ENCODE peak calls at places on chromosomes 2 and 18, in nine cellular contexts. One of them, this sample, is unnamed. For H3K4me1, the result is how much of the 10 kb centered on the place peaks cover.

GRCh38 chr2:105381119-105381668 is 17.7 kb downstream of the FHL2 start:
- DNase-seq in sigmoid colon: no peak
- DNase-seq in body of pancreas: no peak
- DNase-seq in naive thymus-derived CD4-positive, alpha-beta T cell: no peak
- DNase-seq in osteoblast: no peak
- DNase-seq in DND-41: no peak
- DNase-seq in lower lobe of right lung: no peak
- DNase-seq in prostate gland: no peak
- DNase-seq in Peyer's patch: no peak
- DNase-seq in this sample: no peak

GRCh38 chr2:47274054-47274779 is 119.1 kb upstream of the STPG4 start:
- DNase-seq in sigmoid colon: no peak
- DNase-seq in body of pancreas: no peak
- DNase-seq in naive thymus-derived CD4-positive, alpha-beta T cell: no peak
- DNase-seq in osteoblast: peak
- DNase-seq in DND-41: no peak
- DNase-seq in lower lobe of right lung: no peak
- DNase-seq in prostate gland: no peak
- DNase-seq in Peyer's patch: no peak
- DNase-seq in this sample: no peak

GRCh38 chr2:140442319-140442718 is 1662.1 kb upstream of the NXPH2 start:
- DNase-seq in sigmoid colon: no peak
- DNase-seq in body of pancreas: no peak
- DNase-seq in naive thymus-derived CD4-positive, alpha-beta T cell: no peak
- DNase-seq in osteoblast: no peak
- DNase-seq in DND-41: no peak
- DNase-seq in lower lobe of right lung: no peak
- DNase-seq in prostate gland: no peak
- DNase-seq in Peyer's patch: no peak
- DNase-seq in this sample: no peak

GRCh38 chr18:62952807-62953206 is 237.5 kb downstream of the PHLPP1 start:
- DNase-seq in sigmoid colon: no peak
- DNase-seq in body of pancreas: no peak
- DNase-seq in naive thymus-derived CD4-positive, alpha-beta T cell: no peak
- DNase-seq in osteoblast: no peak
- DNase-seq in DND-41: no peak
- DNase-seq in lower lobe of right lung: no peak
- DNase-seq in prostate gland: no peak
- DNase-seq in Peyer's patch: no peak
- DNase-seq in this sample: no peak

GRCh38 chr2:158006961-158007664 is 94.6 kb upstream of the UPP2 start:
- DNase-seq in sigmoid colon: no peak
- DNase-seq in body of pancreas: peak
- DNase-seq in naive thymus-derived CD4-positive, alpha-beta T cell: peak
- DNase-seq in osteoblast: no peak
- DNase-seq in DND-41: no peak
- DNase-seq in lower lobe of right lung: peak
- DNase-seq in prostate gland: no peak
- DNase-seq in Peyer's patch: peak
- DNase-seq in this sample: peak

GRCh38 chr2:100186126-100186525 is 43.7 kb upstream of the AFF3 start:
- DNase-seq in sigmoid colon: no peak
- DNase-seq in body of pancreas: no peak
- DNase-seq in naive thymus-derived CD4-positive, alpha-beta T cell: no peak
- DNase-seq in osteoblast: no peak
- DNase-seq in DND-41: no peak
- DNase-seq in lower lobe of right lung: no peak
- DNase-seq in prostate gland: no peak
- DNase-seq in Peyer's patch: no peak
- DNase-seq in this sample: no peak

GRCh38 chr2:28644760-28645159 is 106.9 kb upstream of the PPP1CB start:
- DNase-seq in sigmoid colon: peak
- DNase-seq in body of pancreas: no peak
- DNase-seq in naive thymus-derived CD4-positive, alpha-beta T cell: no peak
- DNase-seq in osteoblast: no peak
- DNase-seq in DND-41: no peak
- DNase-seq in lower lobe of right lung: no peak
- DNase-seq in prostate gland: no peak
- DNase-seq in Peyer's patch: no peak
- DNase-seq in this sample: no peak

GRCh38 chr18:28159055-28159454 is 17.9 kb downstream of the CDH2 start:
- DNase-seq in sigmoid colon: no peak
- DNase-seq in body of pancreas: no peak
- DNase-seq in naive thymus-derived CD4-positive, alpha-beta T cell: no peak
- DNase-seq in osteoblast: no peak
- DNase-seq in DND-41: no peak
- DNase-seq in lower lobe of right lung: no peak
- DNase-seq in prostate gland: no peak
- DNase-seq in Peyer's patch: no peak
- DNase-seq in this sample: no peak

GRCh38 chr2:237434916-237435315 is 21.0 kb upstream of the COL6A3 start:
- DNase-seq in sigmoid colon: no peak
- DNase-seq in body of pancreas: no peak
- DNase-seq in naive thymus-derived CD4-positive, alpha-beta T cell: peak
- DNase-seq in osteoblast: peak
- DNase-seq in DND-41: peak
- DNase-seq in lower lobe of right lung: no peak
- DNase-seq in prostate gland: no peak
- DNase-seq in Peyer's patch: peak
- DNase-seq in this sample: peak

GRCh38 chr2:130319536-130319935 is 23.2 kb upstream of the IMP4 start:
- DNase-seq in sigmoid colon: no peak
- DNase-seq in body of pancreas: no peak
- DNase-seq in naive thymus-derived CD4-positive, alpha-beta T cell: no peak
- DNase-seq in osteoblast: no peak
- DNase-seq in DND-41: no peak
- DNase-seq in lower lobe of right lung: no peak
- DNase-seq in prostate gland: no peak
- DNase-seq in Peyer's patch: no peak
- DNase-seq in this sample: no peak

GRCh38 chr2:17303496-17303895 is 214.7 kb downstream of the RAD51AP2 start:
- DNase-seq in sigmoid colon: no peak
- DNase-seq in body of pancreas: no peak
- DNase-seq in naive thymus-derived CD4-positive, alpha-beta T cell: no peak
- DNase-seq in osteoblast: peak
- DNase-seq in DND-41: no peak
- DNase-seq in lower lobe of right lung: no peak
- DNase-seq in prostate gland: no peak
- DNase-seq in Peyer's patch: no peak
- DNase-seq in this sample: no peak

GRCh38 chr18:13500891-13501887 is 225.2 kb downstream of the FAM210A start:
- DNase-seq in sigmoid colon: peak
- DNase-seq in body of pancreas: peak
- DNase-seq in naive thymus-derived CD4-positive, alpha-beta T cell: no peak
- DNase-seq in osteoblast: no peak
- DNase-seq in DND-41: peak
- DNase-seq in lower lobe of right lung: no peak
- DNase-seq in prostate gland: peak
- DNase-seq in Peyer's patch: no peak
- DNase-seq in this sample: no peak

GRCh38 chr18:23894661-23895175 is 119.8 kb upstream of the TTC39C start:
- DNase-seq in sigmoid colon: no peak
- DNase-seq in body of pancreas: no peak
- DNase-seq in naive thymus-derived CD4-positive, alpha-beta T cell: no peak
- DNase-seq in osteoblast: no peak
- DNase-seq in DND-41: no peak
- DNase-seq in lower lobe of right lung: no peak
- DNase-seq in prostate gland: no peak
- DNase-seq in Peyer's patch: no peak
- DNase-seq in this sample: no peak

GRCh38 chr18:32707153-32707552 is 65.7 kb downstream of the KLHL14 start:
- DNase-seq in sigmoid colon: no peak
- DNase-seq in body of pancreas: peak
- DNase-seq in naive thymus-derived CD4-positive, alpha-beta T cell: no peak
- DNase-seq in osteoblast: no peak
- DNase-seq in DND-41: no peak
- DNase-seq in lower lobe of right lung: no peak
- DNase-seq in prostate gland: peak
- DNase-seq in Peyer's patch: no peak
- DNase-seq in this sample: no peak

GRCh38 chr18:48787523-48788151 is 163.1 kb downstream of the SMAD7 start:
- DNase-seq in sigmoid colon: peak
- DNase-seq in body of pancreas: no peak
- DNase-seq in naive thymus-derived CD4-positive, alpha-beta T cell: no peak
- DNase-seq in osteoblast: peak
- DNase-seq in DND-41: no peak
- DNase-seq in lower lobe of right lung: peak
- DNase-seq in prostate gland: no peak
- DNase-seq in Peyer's patch: peak
- DNase-seq in this sample: no peak

GRCh38 chr2:150476213-150476740 is 11.2 kb downstream of the RND3 start:
- DNase-seq in sigmoid colon: no peak
- DNase-seq in body of pancreas: no peak
- DNase-seq in naive thymus-derived CD4-positive, alpha-beta T cell: no peak
- DNase-seq in osteoblast: peak
- DNase-seq in DND-41: no peak
- DNase-seq in lower lobe of right lung: no peak
- DNase-seq in prostate gland: no peak
- DNase-seq in Peyer's patch: no peak
- DNase-seq in this sample: no peak
- H3K4me1 ChIP-seq in sigmoid colon: half or more
- H3K4me1 ChIP-seq in body of pancreas: under half
- H3K4me1 ChIP-seq in naive thymus-derived CD4-positive, alpha-beta T cell: under half
- H3K4me1 ChIP-seq in osteoblast: half or more
- H3K4me1 ChIP-seq in DND-41: under half
- H3K4me1 ChIP-seq in lower lobe of right lung: half or more
- H3K4me1 ChIP-seq in prostate gland: under half
- H3K4me1 ChIP-seq in Peyer's patch: half or more
- H3K4me1 ChIP-seq in this sample: under half

GRCh38 chr2:161367675-161368074 is 48.4 kb upstream of the TBR1 start:
- DNase-seq in sigmoid colon: no peak
- DNase-seq in body of pancreas: no peak
- DNase-seq in naive thymus-derived CD4-positive, alpha-beta T cell: no peak
- DNase-seq in osteoblast: no peak
- DNase-seq in DND-41: no peak
- DNase-seq in lower lobe of right lung: no peak
- DNase-seq in prostate gland: no peak
- DNase-seq in Peyer's patch: no peak
- DNase-seq in this sample: no peak
- H3K4me1 ChIP-seq in sigmoid colon: under half
- H3K4me1 ChIP-seq in body of pancreas: under half
- H3K4me1 ChIP-seq in naive thymus-derived CD4-positive, alpha-beta T cell: under half
- H3K4me1 ChIP-seq in osteoblast: under half
- H3K4me1 ChIP-seq in DND-41: under half
- H3K4me1 ChIP-seq in lower lobe of right lung: under half
- H3K4me1 ChIP-seq in prostate gland: under half
- H3K4me1 ChIP-seq in Peyer's patch: under half
- H3K4me1 ChIP-seq in this sample: under half

GRCh38 chr2:160380000-160380570 is 113.5 kb downstream of the RBMS1 start:
- DNase-seq in sigmoid colon: no peak
- DNase-seq in body of pancreas: no peak
- DNase-seq in naive thymus-derived CD4-positive, alpha-beta T cell: no peak
- DNase-seq in osteoblast: no peak
- DNase-seq in DND-41: no peak
- DNase-seq in lower lobe of right lung: no peak
- DNase-seq in prostate gland: no peak
- DNase-seq in Peyer's patch: no peak
- DNase-seq in this sample: no peak
- H3K4me1 ChIP-seq in sigmoid colon: half or more
- H3K4me1 ChIP-seq in body of pancreas: under half
- H3K4me1 ChIP-seq in naive thymus-derived CD4-positive, alpha-beta T cell: half or more
- H3K4me1 ChIP-seq in osteoblast: half or more
- H3K4me1 ChIP-seq in DND-41: under half
- H3K4me1 ChIP-seq in lower lobe of right lung: half or more
- H3K4me1 ChIP-seq in prostate gland: under half
- H3K4me1 ChIP-seq in Peyer's patch: under half
- H3K4me1 ChIP-seq in this sample: under half

DNA sequence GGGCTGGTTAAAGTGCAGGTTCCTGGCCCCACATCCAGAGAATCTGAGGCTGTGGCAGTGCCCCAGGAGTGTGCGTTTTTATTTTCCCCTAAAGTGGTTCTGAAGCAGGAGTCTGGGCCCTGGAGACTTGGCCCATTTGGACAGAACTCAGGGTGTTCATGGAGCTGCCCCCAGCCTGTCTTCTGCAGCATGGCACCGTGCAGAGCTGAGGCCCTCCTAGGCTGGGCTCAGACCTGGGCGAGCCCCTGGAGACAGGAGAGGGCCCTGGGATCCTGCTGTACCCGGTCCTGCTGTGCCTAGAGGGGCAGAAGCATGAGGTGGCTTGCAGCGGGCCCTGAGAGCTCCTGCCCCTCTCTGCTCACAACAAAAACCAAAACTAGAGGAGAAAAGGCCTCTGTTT is 58.8 kb upstream of the B3GNT7 start:
- DNase-seq in sigmoid colon: no peak
- DNase-seq in body of pancreas: no peak
- DNase-seq in naive thymus-derived CD4-positive, alpha-beta T cell: no peak
- DNase-seq in osteoblast: no peak
- DNase-seq in DND-41: no peak
- DNase-seq in lower lobe of right lung: no peak
- DNase-seq in prostate gland: no peak
- DNase-seq in Peyer's patch: no peak
- DNase-seq in this sample: no peak
- H3K4me1 ChIP-seq in sigmoid colon: under half
- H3K4me1 ChIP-seq in body of pancreas: under half
- H3K4me1 ChIP-seq in naive thymus-derived CD4-positive, alpha-beta T cell: under half
- H3K4me1 ChIP-seq in osteoblast: under half
- H3K4me1 ChIP-seq in DND-41: under half
- H3K4me1 ChIP-seq in lower lobe of right lung: under half
- H3K4me1 ChIP-seq in prostate gland: under half
- H3K4me1 ChIP-seq in Peyer's patch: under half
- H3K4me1 ChIP-seq in this sample: under half

This sample was measured in small intestine.